ENCODE peak calls at places on chromosome 2, in eight cellular contexts. One of them, this sample, is unnamed.

GRCh38 chr2:181750305-181750704 is 70.0 kb upstream of the NEUROD1 start:
- DNase-seq in activated naive CD8-positive, alpha-beta T cell treated with anti-CD3 and anti-CD28 coated beads, Interleukin-2, amount 10 ng/mL, durations not matched to agents 7 days and 5 days: no peak
- DNase-seq in left ventricle myocardium inferior: no peak
- DNase-seq in iPS-NIHi11: no peak
- DNase-seq in amniotic stem cell: no peak
- DNase-seq in T-helper 2 cell: no peak
- DNase-seq in colonic mucosa: no peak
- DNase-seq in H7: no peak
- DNase-seq in this sample: no peak

GRCh38 chr2:231710751-231711676 is 2.7 kb downstream of the PTMA start:
- DNase-seq in left ventricle myocardium inferior: peak
- DNase-seq in H7: peak
- DNase-seq in amniotic stem cell: no peak
- DNase-seq in T-helper 2 cell: no peak
- DNase-seq in iPS-NIHi11: no peak
- DNase-seq in colonic mucosa: peak
- DNase-seq in activated naive CD8-positive, alpha-beta T cell treated with anti-CD3 and anti-CD28 coated beads, Interleukin-2, amount 10 ng/mL, durations not matched to agents 7 days and 5 days: no peak
- DNase-seq in this sample: no peak

GRCh38 chr2:45890819-45891218 is 239.3 kb downstream of the PRKCE start:
- DNase-seq in left ventricle myocardium inferior: no peak
- DNase-seq in activated naive CD8-positive, alpha-beta T cell treated with anti-CD3 and anti-CD28 coated beads, Interleukin-2, amount 10 ng/mL, durations not matched to agents 7 days and 5 days: no peak
- DNase-seq in iPS-NIHi11: no peak
- DNase-seq in colonic mucosa: no peak
- DNase-seq in T-helper 2 cell: no peak
- DNase-seq in amniotic stem cell: no peak
- DNase-seq in H7: no peak
- DNase-seq in this sample: peak

GRCh38 chr2:37566517-37566961 is 104.9 kb downstream of the CDC42EP3 start:
- DNase-seq in activated naive CD8-positive, alpha-beta T cell treated with anti-CD3 and anti-CD28 coated beads, Interleukin-2, amount 10 ng/mL, durations not matched to agents 7 days and 5 days: no peak
- DNase-seq in H7: no peak
- DNase-seq in amniotic stem cell: peak
- DNase-seq in iPS-NIHi11: no peak
- DNase-seq in T-helper 2 cell: no peak
- DNase-seq in left ventricle myocardium inferior: no peak
- DNase-seq in colonic mucosa: no peak
- DNase-seq in this sample: no peak

GRCh38 chr2:15701326-15701907 is 109.7 kb downstream of the DDX1 start:
- DNase-seq in left ventricle myocardium inferior: no peak
- DNase-seq in colonic mucosa: peak
- DNase-seq in activated naive CD8-positive, alpha-beta T cell treated with anti-CD3 and anti-CD28 coated beads, Interleukin-2, amount 10 ng/mL, durations not matched to agents 7 days and 5 days: no peak
- DNase-seq in T-helper 2 cell: no peak
- DNase-seq in H7: no peak
- DNase-seq in iPS-NIHi11: no peak
- DNase-seq in amniotic stem cell: no peak
- DNase-seq in this sample: no peak

GRCh38 chr2:109648041-109648527 is 33.9 kb downstream of the SOWAHC start:
- DNase-seq in H7: no peak
- DNase-seq in left ventricle myocardium inferior: no peak
- DNase-seq in amniotic stem cell: no peak
- DNase-seq in T-helper 2 cell: no peak
- DNase-seq in iPS-NIHi11: no peak
- DNase-seq in colonic mucosa: no peak
- DNase-seq in activated naive CD8-positive, alpha-beta T cell treated with anti-CD3 and anti-CD28 coated beads, Interleukin-2, amount 10 ng/mL, durations not matched to agents 7 days and 5 days: no peak
- DNase-seq in this sample: no peak

GRCh38 chr2:20501974-20502373 is 55.1 kb downstream of the RHOB start:
- DNase-seq in T-helper 2 cell: no peak
- DNase-seq in colonic mucosa: no peak
- DNase-seq in amniotic stem cell: peak
- DNase-seq in H7: no peak
- DNase-seq in activated naive CD8-positive, alpha-beta T cell treated with anti-CD3 and anti-CD28 coated beads, Interleukin-2, amount 10 ng/mL, durations not matched to agents 7 days and 5 days: no peak
- DNase-seq in iPS-NIHi11: no peak
- DNase-seq in left ventricle myocardium inferior: no peak
- DNase-seq in this sample: no peak

GRCh38 chr2:237615631-237616249 is 11.6 kb upstream of the LRRFIP1 start:
- DNase-seq in left ventricle myocardium inferior: no peak
- DNase-seq in T-helper 2 cell: no peak
- DNase-seq in activated naive CD8-positive, alpha-beta T cell treated with anti-CD3 and anti-CD28 coated beads, Interleukin-2, amount 10 ng/mL, durations not matched to agents 7 days and 5 days: no peak
- DNase-seq in iPS-NIHi11: no peak
- DNase-seq in colonic mucosa: no peak
- DNase-seq in amniotic stem cell: no peak
- DNase-seq in H7: no peak
- DNase-seq in this sample: no peak

GRCh38 chr2:241896746-241897201 is 27.2 kb downstream of the RTP5 start:
- DNase-seq in colonic mucosa: no peak
- DNase-seq in H7: peak
- DNase-seq in T-helper 2 cell: no peak
- DNase-seq in activated naive CD8-positive, alpha-beta T cell treated with anti-CD3 and anti-CD28 coated beads, Interleukin-2, amount 10 ng/mL, durations not matched to agents 7 days and 5 days: no peak
- DNase-seq in amniotic stem cell: no peak
- DNase-seq in iPS-NIHi11: peak
- DNase-seq in left ventricle myocardium inferior: no peak
- DNase-seq in this sample: no peak

GRCh38 chr2:54572636-54573531 is 116.8 kb downstream of the SPTBN1 start:
- DNase-seq in amniotic stem cell: no peak
- DNase-seq in left ventricle myocardium inferior: no peak
- DNase-seq in T-helper 2 cell: peak
- DNase-seq in iPS-NIHi11: no peak
- DNase-seq in colonic mucosa: no peak
- DNase-seq in activated naive CD8-positive, alpha-beta T cell treated with anti-CD3 and anti-CD28 coated beads, Interleukin-2, amount 10 ng/mL, durations not matched to agents 7 days and 5 days: no peak
- DNase-seq in H7: no peak
- DNase-seq in this sample: no peak

GRCh38 chr2:233743464-233744259 is 14.8 kb downstream of the UGT1A3 start:
- DNase-seq in activated naive CD8-positive, alpha-beta T cell treated with anti-CD3 and anti-CD28 coated beads, Interleukin-2, amount 10 ng/mL, durations not matched to agents 7 days and 5 days: no peak
- DNase-seq in T-helper 2 cell: no peak
- DNase-seq in iPS-NIHi11: no peak
- DNase-seq in left ventricle myocardium inferior: no peak
- DNase-seq in colonic mucosa: no peak
- DNase-seq in H7: no peak
- DNase-seq in amniotic stem cell: no peak
- DNase-seq in this sample: no peak

GRCh38 chr2:170298861-170299429 is 121.0 kb downstream of the MYO3B start:
- DNase-seq in amniotic stem cell: no peak
- DNase-seq in iPS-NIHi11: no peak
- DNase-seq in left ventricle myocardium inferior: no peak
- DNase-seq in activated naive CD8-positive, alpha-beta T cell treated with anti-CD3 and anti-CD28 coated beads, Interleukin-2, amount 10 ng/mL, durations not matched to agents 7 days and 5 days: no peak
- DNase-seq in T-helper 2 cell: no peak
- DNase-seq in H7: no peak
- DNase-seq in colonic mucosa: no peak
- DNase-seq in this sample: no peak

GRCh38 chr2:8125741-8126691 is 555.8 kb upstream of the ID2 start:
- DNase-seq in left ventricle myocardium inferior: peak
- DNase-seq in amniotic stem cell: no peak
- DNase-seq in iPS-NIHi11: no peak
- DNase-seq in activated naive CD8-positive, alpha-beta T cell treated with anti-CD3 and anti-CD28 coated beads, Interleukin-2, amount 10 ng/mL, durations not matched to agents 7 days and 5 days: no peak
- DNase-seq in T-helper 2 cell: no peak
- DNase-seq in colonic mucosa: no peak
- DNase-seq in H7: no peak
- DNase-seq in this sample: no peak

GRCh38 chr2:151338115-151338514 is 19.3 kb upstream of the TNFAIP6 start:
- DNase-seq in left ventricle myocardium inferior: no peak
- DNase-seq in T-helper 2 cell: no peak
- DNase-seq in iPS-NIHi11: no peak
- DNase-seq in amniotic stem cell: no peak
- DNase-seq in activated naive CD8-positive, alpha-beta T cell treated with anti-CD3 and anti-CD28 coated beads, Interleukin-2, amount 10 ng/mL, durations not matched to agents 7 days and 5 days: no peak
- DNase-seq in H7: no peak
- DNase-seq in colonic mucosa: no peak
- DNase-seq in this sample: no peak

GRCh38 chr2:174485763-174486613 is 841 bp downstream of the GPR155 start:
- DNase-seq in left ventricle myocardium inferior: peak
- DNase-seq in iPS-NIHi11: peak
- DNase-seq in T-helper 2 cell: no peak
- DNase-seq in amniotic stem cell: no peak
- DNase-seq in activated naive CD8-positive, alpha-beta T cell treated with anti-CD3 and anti-CD28 coated beads, Interleukin-2, amount 10 ng/mL, durations not matched to agents 7 days and 5 days: no peak
- DNase-seq in colonic mucosa: peak
- DNase-seq in H7: peak
- DNase-seq in this sample: peak

GRCh38 chr2:234198976-234199375 is 148.5 kb downstream of the SPP2 start:
- DNase-seq in H7: no peak
- DNase-seq in activated naive CD8-positive, alpha-beta T cell treated with anti-CD3 and anti-CD28 coated beads, Interleukin-2, amount 10 ng/mL, durations not matched to agents 7 days and 5 days: no peak
- DNase-seq in iPS-NIHi11: no peak
- DNase-seq in T-helper 2 cell: no peak
- DNase-seq in left ventricle myocardium inferior: no peak
- DNase-seq in colonic mucosa: no peak
- DNase-seq in amniotic stem cell: no peak
- DNase-seq in this sample: no peak

GRCh38 chr2:212766921-212767320 is 228.3 kb upstream of the ERBB4 start:
- DNase-seq in iPS-NIHi11: no peak
- DNase-seq in activated naive CD8-positive, alpha-beta T cell treated with anti-CD3 and anti-CD28 coated beads, Interleukin-2, amount 10 ng/mL, durations not matched to agents 7 days and 5 days: no peak
- DNase-seq in amniotic stem cell: no peak
- DNase-seq in H7: no peak
- DNase-seq in colonic mucosa: no peak
- DNase-seq in T-helper 2 cell: no peak
- DNase-seq in left ventricle myocardium inferior: no peak
- DNase-seq in this sample: no peak

GRCh38 chr2:189641565-189641964 is 19.7 kb upstream of the ASNSD1 start:
- DNase-seq in iPS-NIHi11: no peak
- DNase-seq in H7: no peak
- DNase-seq in T-helper 2 cell: no peak
- DNase-seq in colonic mucosa: no peak
- DNase-seq in amniotic stem cell: no peak
- DNase-seq in left ventricle myocardium inferior: no peak
- DNase-seq in activated naive CD8-positive, alpha-beta T cell treated with anti-CD3 and anti-CD28 coated beads, Interleukin-2, amount 10 ng/mL, durations not matched to agents 7 days and 5 days: no peak
- DNase-seq in this sample: no peak

GRCh38 chr2:196459539-196459938 is 180.0 kb upstream of the CCDC150 start:
- DNase-seq in T-helper 2 cell: no peak
- DNase-seq in amniotic stem cell: peak
- DNase-seq in H7: no peak
- DNase-seq in activated naive CD8-positive, alpha-beta T cell treated with anti-CD3 and anti-CD28 coated beads, Interleukin-2, amount 10 ng/mL, durations not matched to agents 7 days and 5 days: no peak
- DNase-seq in left ventricle myocardium inferior: no peak
- DNase-seq in iPS-NIHi11: no peak
- DNase-seq in colonic mucosa: no peak
- DNase-seq in this sample: no peak

GRCh38 chr2:202361133-202361532 is 15.0 kb upstream of the BMPR2 start:
- DNase-seq in H7: no peak
- DNase-seq in T-helper 2 cell: no peak
- DNase-seq in left ventricle myocardium inferior: no peak
- DNase-seq in activated naive CD8-positive, alpha-beta T cell treated with anti-CD3 and anti-CD28 coated beads, Interleukin-2, amount 10 ng/mL, durations not matched to agents 7 days and 5 days: no peak
- DNase-seq in colonic mucosa: no peak
- DNase-seq in amniotic stem cell: no peak
- DNase-seq in iPS-NIHi11: no peak
- DNase-seq in this sample: no peak

GRCh38 chr2:151381266-151381665 is 23.9 kb downstream of the TNFAIP6 start:
- DNase-seq in T-helper 2 cell: no peak
- DNase-seq in activated naive CD8-positive, alpha-beta T cell treated with anti-CD3 and anti-CD28 coated beads, Interleukin-2, amount 10 ng/mL, durations not matched to agents 7 days and 5 days: no peak
- DNase-seq in H7: no peak
- DNase-seq in amniotic stem cell: no peak
- DNase-seq in colonic mucosa: no peak
- DNase-seq in iPS-NIHi11: no peak
- DNase-seq in left ventricle myocardium inferior: no peak
- DNase-seq in this sample: no peak

GRCh38 chr2:35409762-35410161 is 945.8 kb upstream of the CRIM1 start:
- DNase-seq in H7: no peak
- DNase-seq in T-helper 2 cell: no peak
- DNase-seq in colonic mucosa: no peak
- DNase-seq in iPS-NIHi11: no peak
- DNase-seq in activated naive CD8-positive, alpha-beta T cell treated with anti-CD3 and anti-CD28 coated beads, Interleukin-2, amount 10 ng/mL, durations not matched to agents 7 days and 5 days: no peak
- DNase-seq in amniotic stem cell: no peak
- DNase-seq in left ventricle myocardium inferior: no peak
- DNase-seq in this sample: no peak

GRCh38 chr2:95031726-95032116 is 6.2 kb downstream of the MAL start:
- DNase-seq in left ventricle myocardium inferior: no peak
- DNase-seq in iPS-NIHi11: no peak
- DNase-seq in H7: no peak
- DNase-seq in colonic mucosa: no peak
- DNase-seq in T-helper 2 cell: no peak
- DNase-seq in amniotic stem cell: no peak
- DNase-seq in activated naive CD8-positive, alpha-beta T cell treated with anti-CD3 and anti-CD28 coated beads, Interleukin-2, amount 10 ng/mL, durations not matched to agents 7 days and 5 days: no peak
- DNase-seq in this sample: no peak

GRCh38 chr2:187485535-187485934 is 37.5 kb upstream of the CALCRL start:
- DNase-seq in colonic mucosa: no peak
- DNase-seq in activated naive CD8-positive, alpha-beta T cell treated with anti-CD3 and anti-CD28 coated beads, Interleukin-2, amount 10 ng/mL, durations not matched to agents 7 days and 5 days: no peak
- DNase-seq in left ventricle myocardium inferior: no peak
- DNase-seq in iPS-NIHi11: no peak
- DNase-seq in amniotic stem cell: no peak
- DNase-seq in H7: no peak
- DNase-seq in T-helper 2 cell: no peak
- DNase-seq in this sample: no peak

GRCh38 chr2:219851801-219852481 is 224.5 kb downstream of the SLC4A3 start:
- DNase-seq in left ventricle myocardium inferior: peak
- DNase-seq in colonic mucosa: no peak
- DNase-seq in H7: peak
- DNase-seq in amniotic stem cell: no peak
- DNase-seq in activated naive CD8-positive, alpha-beta T cell treated with anti-CD3 and anti-CD28 coated beads, Interleukin-2, amount 10 ng/mL, durations not matched to agents 7 days and 5 days: no peak
- DNase-seq in iPS-NIHi11: peak
- DNase-seq in T-helper 2 cell: no peak
- DNase-seq in this sample: no peak

GRCh38 chr2:141055526-141055925 is 1075.3 kb downstream of the LRP1B start:
- DNase-seq in activated naive CD8-positive, alpha-beta T cell treated with anti-CD3 and anti-CD28 coated beads, Interleukin-2, amount 10 ng/mL, durations not matched to agents 7 days and 5 days: no peak
- DNase-seq in T-helper 2 cell: no peak
- DNase-seq in colonic mucosa: no peak
- DNase-seq in left ventricle myocardium inferior: no peak
- DNase-seq in H7: no peak
- DNase-seq in amniotic stem cell: peak
- DNase-seq in iPS-NIHi11: no peak
- DNase-seq in this sample: no peak

GRCh38 chr2:240512109-240512485 is 45.7 kb downstream of the ANKMY1 start:
- DNase-seq in iPS-NIHi11: no peak
- DNase-seq in left ventricle myocardium inferior: no peak
- DNase-seq in activated naive CD8-positive, alpha-beta T cell treated with anti-CD3 and anti-CD28 coated beads, Interleukin-2, amount 10 ng/mL, durations not matched to agents 7 days and 5 days: no peak
- DNase-seq in T-helper 2 cell: no peak
- DNase-seq in amniotic stem cell: no peak
- DNase-seq in H7: no peak
- DNase-seq in colonic mucosa: no peak
- DNase-seq in this sample: no peak

GRCh38 chr2:46999857-47000678 is 84.5 kb upstream of the MCFD2 start:
- DNase-seq in amniotic stem cell: no peak
- DNase-seq in activated naive CD8-positive, alpha-beta T cell treated with anti-CD3 and anti-CD28 coated beads, Interleukin-2, amount 10 ng/mL, durations not matched to agents 7 days and 5 days: no peak
- DNase-seq in iPS-NIHi11: no peak
- DNase-seq in colonic mucosa: no peak
- DNase-seq in H7: no peak
- DNase-seq in left ventricle myocardium inferior: no peak
- DNase-seq in T-helper 2 cell: no peak
- DNase-seq in this sample: no peak